ENCODE peak calls at places on chromosomes 7 and 10, in eight cellular contexts. One of them, this sample, is unnamed.

GRCh38 chr7:93332172-93332571 is 100.0 kb downstream of the VPS50 start:
- DNase-seq in left lung: no peak
- DNase-seq in uterus: no peak
- DNase-seq in MM.1S: no peak
- DNase-seq in SK-N-SH: no peak
- DNase-seq in body of pancreas: no peak
- DNase-seq in tibial nerve: no peak
- DNase-seq in mesendoderm: no peak
- DNase-seq in this sample: no peak

GRCh38 chr7:24963218-24963617 is 16.8 kb downstream of the OSBPL3 start:
- DNase-seq in body of pancreas: peak; percentile 72
- DNase-seq in uterus: no peak
- DNase-seq in mesendoderm: no peak
- DNase-seq in MM.1S: peak; percentile 93
- DNase-seq in left lung: no peak
- DNase-seq in SK-N-SH: no peak
- DNase-seq in tibial nerve: peak; percentile 59
- DNase-seq in this sample: no peak

GRCh38 chr7:16504019-16504418 is 22.6 kb upstream of the LRRC72 start:
- DNase-seq in tibial nerve: no peak
- DNase-seq in body of pancreas: no peak
- DNase-seq in uterus: no peak
- DNase-seq in left lung: no peak
- DNase-seq in SK-N-SH: no peak
- DNase-seq in mesendoderm: peak; percentile 60
- DNase-seq in MM.1S: no peak
- DNase-seq in this sample: no peak

GRCh38 chr10:7606977-7607404 is 59.8 kb downstream of the ITIH5 start:
- DNase-seq in tibial nerve: no peak
- DNase-seq in body of pancreas: no peak
- DNase-seq in left lung: no peak
- DNase-seq in uterus: no peak
- DNase-seq in mesendoderm: peak; percentile 36
- DNase-seq in SK-N-SH: no peak
- DNase-seq in MM.1S: peak; percentile 16
- DNase-seq in this sample: no peak

GRCh38 chr7:116511552-116512523 is 12.3 kb downstream of the CAV2 start:
- DNase-seq in mesendoderm: no peak
- DNase-seq in MM.1S: peak; percentile 96
- DNase-seq in body of pancreas: no peak
- DNase-seq in left lung: no peak
- DNase-seq in tibial nerve: no peak
- DNase-seq in uterus: peak; percentile 42
- DNase-seq in SK-N-SH: no peak
- DNase-seq in this sample: no peak

GRCh38 chr7:156986378-156986777 is 24.1 kb downstream of the MNX1 start:
- DNase-seq in uterus: no peak
- DNase-seq in MM.1S: peak; percentile 2
- DNase-seq in body of pancreas: no peak
- DNase-seq in left lung: no peak
- DNase-seq in tibial nerve: no peak
- DNase-seq in SK-N-SH: no peak
- DNase-seq in mesendoderm: no peak
- DNase-seq in this sample: no peak

GRCh38 chr7:99380032-99380822 is 5.7 kb downstream of the ARPC1B start:
- DNase-seq in body of pancreas: peak; percentile 65
- DNase-seq in left lung: no peak
- DNase-seq in MM.1S: no peak
- DNase-seq in mesendoderm: peak; percentile 59
- DNase-seq in tibial nerve: peak; percentile 40
- DNase-seq in SK-N-SH: no peak
- DNase-seq in uterus: no peak
- DNase-seq in this sample: no peak

GRCh38 chr7:5596046-5596895 is 172.6 kb upstream of the TNRC18 start:
- DNase-seq in tibial nerve: peak; percentile 73
- DNase-seq in uterus: peak; percentile 92
- DNase-seq in left lung: no peak
- DNase-seq in MM.1S: no peak
- DNase-seq in body of pancreas: peak; percentile 62
- DNase-seq in mesendoderm: peak; percentile 88
- DNase-seq in SK-N-SH: peak; percentile 90
- DNase-seq in this sample: peak; percentile 73

GRCh38 chr10:24463683-24464426 is 254.9 kb downstream of the KIAA1217 start:
- DNase-seq in uterus: peak; percentile 44
- DNase-seq in SK-N-SH: no peak
- DNase-seq in body of pancreas: peak; percentile 29
- DNase-seq in mesendoderm: peak; percentile 46
- DNase-seq in tibial nerve: no peak
- DNase-seq in MM.1S: peak; percentile 68
- DNase-seq in left lung: no peak
- DNase-seq in this sample: peak; percentile 96

GRCh38 chr10:73591935-73592699 is 975 bp upstream of the USP54 start:
- DNase-seq in MM.1S: no peak
- DNase-seq in body of pancreas: peak; percentile 81
- DNase-seq in SK-N-SH: peak; percentile 17
- DNase-seq in uterus: peak; percentile 71
- DNase-seq in tibial nerve: peak; percentile 76
- DNase-seq in left lung: no peak
- DNase-seq in mesendoderm: peak; percentile 98
- DNase-seq in this sample: no peak
- H3K27ac ChIP-seq in MM.1S: no peak overlapping the region
- H3K27ac ChIP-seq in body of pancreas: no peak overlapping the region
- H3K27ac ChIP-seq in SK-N-SH: peak overlapping the region; percentile 61
- H3K27ac ChIP-seq in uterus: peak overlapping the region; percentile 77
- H3K27ac ChIP-seq in tibial nerve: peak overlapping the region; percentile 88
- H3K27ac ChIP-seq in left lung: peak overlapping the region; percentile 71
- H3K27ac ChIP-seq in mesendoderm: peak overlapping the region; percentile 83
- H3K27ac ChIP-seq in this sample: peak overlapping the region; percentile 92

GRCh38 chr10:14010083-14010551 is 320.6 kb downstream of the FRMD4A start:
- DNase-seq in mesendoderm: peak; percentile 63
- DNase-seq in SK-N-SH: no peak
- DNase-seq in MM.1S: no peak
- DNase-seq in uterus: no peak
- DNase-seq in tibial nerve: no peak
- DNase-seq in body of pancreas: no peak
- DNase-seq in left lung: no peak
- DNase-seq in this sample: no peak

GRCh38 chr10:14010827-14011574 is 319.7 kb downstream of the FRMD4A start:
- DNase-seq in SK-N-SH: no peak
- DNase-seq in uterus: no peak
- DNase-seq in mesendoderm: no peak
- DNase-seq in body of pancreas: no peak
- DNase-seq in left lung: no peak
- DNase-seq in MM.1S: no peak
- DNase-seq in tibial nerve: no peak
- DNase-seq in this sample: no peak

GRCh38 chr10:14009315-14010082 is 321.2 kb downstream of the FRMD4A start:
- DNase-seq in SK-N-SH: peak; percentile 43
- DNase-seq in mesendoderm: no peak
- DNase-seq in body of pancreas: no peak
- DNase-seq in tibial nerve: no peak
- DNase-seq in left lung: no peak
- DNase-seq in MM.1S: no peak
- DNase-seq in uterus: no peak
- DNase-seq in this sample: no peak

GRCh38 chr10:14004536-14004935 is 326.2 kb downstream of the FRMD4A start:
- DNase-seq in uterus: no peak
- DNase-seq in mesendoderm: no peak
- DNase-seq in SK-N-SH: no peak
- DNase-seq in body of pancreas: no peak
- DNase-seq in left lung: no peak
- DNase-seq in MM.1S: no peak
- DNase-seq in tibial nerve: no peak
- DNase-seq in this sample: no peak

DNA sequence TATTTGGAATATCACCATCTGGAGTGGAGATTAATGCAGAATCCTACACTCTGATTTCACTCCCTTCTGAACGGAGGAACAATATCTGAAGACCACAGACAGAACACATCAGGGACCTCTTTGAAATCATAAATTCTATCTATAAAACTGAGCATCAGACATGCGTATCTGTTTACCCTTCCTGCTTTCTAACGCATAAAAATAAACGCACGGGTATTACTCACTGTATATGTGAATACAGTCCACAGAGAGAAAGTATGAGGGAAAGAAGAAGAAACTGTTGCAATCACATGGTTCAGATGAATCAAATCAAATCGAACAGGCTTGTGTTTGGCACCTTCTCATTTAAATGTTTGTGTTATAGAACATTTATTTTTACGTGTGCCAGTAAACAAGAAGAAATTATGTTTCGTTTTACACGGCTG is 322.1 kb downstream of the FRMD4A start:
- DNase-seq in left lung: no peak
- DNase-seq in uterus: no peak
- DNase-seq in tibial nerve: no peak
- DNase-seq in MM.1S: no peak
- DNase-seq in mesendoderm: no peak
- DNase-seq in body of pancreas: no peak
- DNase-seq in SK-N-SH: no peak
- DNase-seq in this sample: no peak
- H3K27ac ChIP-seq in left lung: no peak overlapping the region
- H3K27ac ChIP-seq in uterus: no peak overlapping the region
- H3K27ac ChIP-seq in tibial nerve: peak overlapping the region; percentile 74
- H3K27ac ChIP-seq in MM.1S: no peak overlapping the region
- H3K27ac ChIP-seq in mesendoderm: no peak overlapping the region
- H3K27ac ChIP-seq in body of pancreas: no peak overlapping the region
- H3K27ac ChIP-seq in SK-N-SH: peak overlapping the region; percentile 97
- H3K27ac ChIP-seq in this sample: no peak overlapping the region

GRCh38 chr7:84720456-84721097 is 466.3 kb downstream of the SEMA3D start:
- DNase-seq in tibial nerve: no peak
- DNase-seq in mesendoderm: no peak
- DNase-seq in left lung: no peak
- DNase-seq in MM.1S: no peak
- DNase-seq in uterus: no peak
- DNase-seq in SK-N-SH: no peak
- DNase-seq in body of pancreas: no peak
- DNase-seq in this sample: no peak

GRCh38 chr7:84722086-84722485 is 464.8 kb downstream of the SEMA3D start:
- DNase-seq in uterus: no peak
- DNase-seq in MM.1S: no peak
- DNase-seq in body of pancreas: no peak
- DNase-seq in left lung: no peak
- DNase-seq in tibial nerve: no peak
- DNase-seq in SK-N-SH: no peak
- DNase-seq in mesendoderm: no peak
- DNase-seq in this sample: no peak

GRCh38 chr7:84722734-84723133 is 464.1 kb downstream of the SEMA3D start:
- DNase-seq in left lung: no peak
- DNase-seq in SK-N-SH: no peak
- DNase-seq in mesendoderm: no peak
- DNase-seq in uterus: no peak
- DNase-seq in MM.1S: no peak
- DNase-seq in body of pancreas: no peak
- DNase-seq in tibial nerve: no peak
- DNase-seq in this sample: no peak
- H3K27ac ChIP-seq in left lung: no peak overlapping the region
- H3K27ac ChIP-seq in SK-N-SH: no peak overlapping the region
- H3K27ac ChIP-seq in mesendoderm: no peak overlapping the region
- H3K27ac ChIP-seq in uterus: no peak overlapping the region
- H3K27ac ChIP-seq in MM.1S: no peak overlapping the region
- H3K27ac ChIP-seq in body of pancreas: no peak overlapping the region
- H3K27ac ChIP-seq in tibial nerve: no peak overlapping the region
- H3K27ac ChIP-seq in this sample: no peak overlapping the region

DNA sequence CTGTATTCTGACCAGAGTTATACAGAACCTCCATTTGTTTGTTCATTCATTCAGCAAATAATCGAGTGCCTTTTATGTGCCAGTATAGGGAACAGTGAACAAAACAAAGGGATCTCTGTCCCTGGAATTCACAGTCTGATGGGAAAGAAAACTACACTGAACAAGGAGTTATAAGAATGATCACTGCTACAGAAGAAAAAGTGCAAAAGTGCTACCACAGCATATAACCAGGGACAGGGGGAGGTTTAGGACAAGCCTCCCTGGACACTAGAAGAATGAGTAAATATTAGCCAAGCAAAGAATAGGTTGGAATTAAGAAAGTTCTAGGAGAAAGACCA is 4.2 kb downstream of the CLDN12 start:
- DNase-seq in body of pancreas: no peak
- DNase-seq in uterus: no peak
- DNase-seq in left lung: no peak
- DNase-seq in SK-N-SH: no peak
- DNase-seq in mesendoderm: no peak
- DNase-seq in MM.1S: no peak
- DNase-seq in tibial nerve: no peak
- DNase-seq in this sample: no peak
- H3K27ac ChIP-seq in body of pancreas: no peak overlapping the region
- H3K27ac ChIP-seq in uterus: no peak overlapping the region
- H3K27ac ChIP-seq in left lung: no peak overlapping the region
- H3K27ac ChIP-seq in SK-N-SH: no peak overlapping the region
- H3K27ac ChIP-seq in mesendoderm: no peak overlapping the region
- H3K27ac ChIP-seq in MM.1S: no peak overlapping the region
- H3K27ac ChIP-seq in tibial nerve: peak overlapping the region; percentile 62
- H3K27ac ChIP-seq in this sample: no peak overlapping the region

DNA sequence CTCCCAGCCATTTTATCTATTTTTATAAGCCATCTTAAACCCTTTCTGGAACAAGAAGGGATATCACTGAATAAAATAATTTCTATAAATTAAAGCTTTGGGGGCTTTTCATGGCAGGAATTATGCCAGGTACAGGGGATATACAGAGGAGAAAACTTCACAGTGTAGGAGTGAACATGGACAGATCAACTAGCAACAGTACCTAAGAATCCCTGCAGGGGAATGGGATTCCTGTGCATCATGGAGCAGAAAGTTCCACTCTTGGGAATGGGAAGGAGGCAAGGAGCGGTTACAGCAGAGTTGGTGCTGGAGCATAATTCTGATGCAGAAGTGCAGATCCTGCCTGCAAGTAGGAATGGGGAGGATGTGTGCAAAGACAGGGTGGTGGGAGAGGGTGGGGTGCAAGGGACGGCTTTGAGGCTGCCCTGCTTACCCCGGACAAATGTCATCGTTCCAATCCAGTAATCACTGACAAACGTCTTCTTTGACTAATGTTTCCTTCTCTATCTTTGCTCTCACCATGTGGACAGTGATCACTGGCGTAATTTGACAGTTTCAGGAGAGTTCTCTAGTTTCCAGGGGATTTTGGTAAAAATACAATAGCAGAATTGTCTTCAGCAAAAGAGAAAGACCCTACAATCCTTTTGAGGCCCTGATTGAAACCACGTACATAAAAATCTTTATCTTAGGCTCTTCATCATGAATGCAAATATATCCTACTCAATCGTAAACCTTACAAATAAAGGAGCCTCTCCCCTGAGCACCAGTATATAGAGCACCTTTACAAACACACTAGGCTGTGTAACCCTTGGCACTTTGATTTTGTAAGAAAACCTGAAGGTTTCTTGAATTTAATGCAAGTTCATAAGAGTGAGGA is 196.7 kb downstream of the HECW1 start:
- DNase-seq in left lung: no peak
- DNase-seq in SK-N-SH: no peak
- DNase-seq in uterus: no peak
- DNase-seq in tibial nerve: no peak
- DNase-seq in MM.1S: no peak
- DNase-seq in body of pancreas: no peak
- DNase-seq in mesendoderm: no peak
- DNase-seq in this sample: no peak
- H3K27ac ChIP-seq in left lung: no peak overlapping the region
- H3K27ac ChIP-seq in SK-N-SH: no peak overlapping the region
- H3K27ac ChIP-seq in uterus: no peak overlapping the region
- H3K27ac ChIP-seq in tibial nerve: no peak overlapping the region
- H3K27ac ChIP-seq in MM.1S: no peak overlapping the region
- H3K27ac ChIP-seq in body of pancreas: no peak overlapping the region
- H3K27ac ChIP-seq in mesendoderm: no peak overlapping the region
- H3K27ac ChIP-seq in this sample: no peak overlapping the region